ENCODE peak calls at places on chromosomes 11 and 22, in ten cellular contexts. V is testis, N is Calu3, B is fibroblast of pulmonary artery, O is Caco-2, H is RWPE2, I is mammary epithelial cell, R is HFFc6, E is WTC11, X is endothelial cell. D is an unnamed sample.

GRCh38 chr11:62472063-62472884 is 53.4 kb downstream of the SCGB1A1 start:
- DNase-seq in V (no peak), N (peak; percentile 16), B (peak; percentile 35), O (peak; percentile 84), H (no peak), I (peak; percentile 51), R (peak; percentile 26), E (no peak), X (no peak), D (no peak)

GRCh38 chr11:93513763-93514162 is 29.4 kb downstream of the SMCO4 start:
- DNase-seq in V (no peak), N (no peak), B (no peak), O (no peak), H (no peak), I (no peak), R (no peak), E (no peak), X (no peak), D (no peak)

GRCh38 chr11:108601150-108601549 is 7.6 kb upstream of the EXPH5 start:
- DNase-seq in V (no peak), N (no peak), B (no peak), O (no peak), H (no peak), I (peak; percentile 35), R (peak; percentile 44), E (no peak), X (no peak), D (no peak)

GRCh38 chr11:119417726-119418540 is 5.0 kb downstream of the THY1 start:
- DNase-seq in V (no peak), N (no peak), B (peak; percentile 70), O (no peak), H (no peak), I (peak; percentile 81), R (peak; percentile 95), E (no peak), X (peak; percentile 39), D (no peak)

GRCh38 chr11:17544181-17544622 is at the start of gene USH1C:
- DNase-seq in V (peak; percentile 49), N (peak; percentile 87), B (no peak), O (peak; percentile 83), H (peak; percentile 45), I (no peak), R (no peak), E (peak; percentile 79), X (peak; percentile 50), D (peak; percentile 35)

GRCh38 chr11:82906236-82906635 is 4.7 kb downstream of the DDIAS start:
- DNase-seq in V (no peak), N (no peak), B (peak; percentile 54), O (no peak), H (no peak), I (peak; percentile 6), R (peak; percentile 19), E (no peak), X (no peak), D (no peak)

GRCh38 chr11:120224872-120225371 is 14.1 kb downstream of the OAF start:
- DNase-seq in V (no peak), N (no peak), B (no peak), O (no peak), H (no peak), I (no peak), R (no peak), E (no peak), X (no peak), D (no peak)

GRCh38 chr11:581752-582151 is 5.5 kb downstream of the PHRF1 start:
- DNase-seq in V (no peak), N (no peak), B (no peak), O (no peak), H (no peak), I (no peak), R (no peak), E (no peak), X (no peak), D (no peak)

GRCh38 chr11:12800032-12800671 is 125.9 kb downstream of the TEAD1 start:
- DNase-seq in V (no peak), N (peak; percentile 65), B (peak; percentile 56), O (peak; percentile 77), H (no peak), I (peak; percentile 87), R (peak; percentile 81), E (no peak), X (no peak), D (no peak)

GRCh38 chr11:250740-251299 is 14.0 kb downstream of the PSMD13 start:
- DNase-seq in V (peak; percentile 77), N (peak; percentile 58), B (peak; percentile 69), O (peak; percentile 57), H (no peak), I (peak; percentile 11), R (peak; percentile 45), E (peak; percentile 89), X (peak; percentile 82), D (peak; percentile 91)

DNA sequence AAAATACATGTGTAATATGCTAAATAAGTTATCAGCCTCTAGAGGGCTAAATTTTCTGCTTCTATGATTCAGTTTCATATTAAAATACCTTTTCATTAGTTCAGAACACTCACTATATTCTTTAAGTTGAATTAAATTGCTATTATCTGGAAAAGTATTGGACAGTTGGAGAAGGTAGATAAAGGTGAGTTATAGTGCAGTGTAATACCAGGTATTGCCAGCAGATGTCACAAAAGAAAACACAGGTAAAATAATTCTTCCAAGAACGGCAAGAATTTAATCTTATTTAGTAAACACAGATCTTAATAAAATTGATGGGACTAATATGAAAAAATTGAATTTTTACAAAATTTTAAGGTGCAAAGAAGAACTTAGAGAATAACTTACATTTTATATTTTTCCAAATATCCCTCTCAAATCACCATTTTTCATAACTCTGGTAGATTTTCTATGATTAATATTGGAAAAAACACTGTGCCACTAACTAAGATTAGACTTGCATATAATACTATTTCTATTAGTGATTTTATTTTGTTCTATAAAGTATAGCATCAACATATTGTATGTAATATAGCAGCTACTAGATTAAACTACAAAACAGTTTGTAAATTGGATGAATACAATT is 1.7 kb upstream of the LRRC4C start:
- DNase-seq in V (no peak), N (no peak), B (peak; percentile 25), O (no peak), H (no peak), I (peak; percentile 9), R (no peak), E (no peak), X (no peak), D (no peak)
- TF ChIP-seq CTCF in V (peak; percentile 27), N (peak; percentile 63), B (peak; percentile 68), O (peak; percentile 62), H (peak; percentile 83), I (peak; percentile 71), R (peak; percentile 86), E (peak; percentile 69), X (peak; percentile 93), D (peak; percentile 75)

DNA sequence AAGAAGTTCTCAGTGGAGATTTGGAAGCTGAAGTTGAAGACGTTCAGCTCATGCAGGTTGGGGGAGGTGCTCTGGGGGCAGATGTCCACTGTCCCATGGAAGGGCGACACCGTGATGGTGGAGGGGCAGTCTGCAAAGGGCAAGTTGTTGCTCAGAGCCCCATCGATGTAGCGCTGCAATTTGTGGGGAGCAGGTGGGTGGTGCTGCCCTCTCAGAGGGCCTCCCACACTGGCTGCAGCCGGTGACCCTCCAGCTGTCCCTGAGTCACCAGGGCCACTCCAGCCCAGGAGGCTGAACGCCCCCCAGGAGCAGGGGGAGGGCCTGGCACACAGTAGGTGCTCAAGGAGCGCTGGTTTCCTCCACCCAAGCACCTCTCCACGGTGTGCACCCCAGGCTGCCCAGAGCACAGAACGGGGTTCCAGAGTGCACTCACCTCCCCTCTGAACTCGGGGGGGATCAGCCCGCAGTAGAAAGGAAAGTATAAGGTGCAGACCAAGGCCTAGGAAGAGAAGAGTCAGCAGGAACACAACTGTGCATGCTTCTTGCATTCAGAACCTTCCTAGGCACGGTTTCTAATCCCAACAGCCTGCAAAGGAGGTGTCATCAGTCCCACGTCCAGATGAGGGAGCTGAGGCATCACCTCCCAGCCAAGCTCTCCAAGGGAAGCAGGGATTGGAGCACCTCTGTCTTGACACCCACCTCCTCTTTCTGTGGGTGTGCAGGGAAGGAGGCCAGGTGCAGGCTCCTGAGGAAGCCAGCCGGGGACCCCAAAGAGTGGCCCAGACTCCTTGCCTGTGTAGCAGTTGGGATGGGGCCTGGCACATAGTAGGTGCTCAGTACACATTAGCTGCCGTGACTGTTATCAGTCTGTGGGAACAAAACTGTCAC is 2.2 kb downstream of the PNPLA5 start:
- DNase-seq in V (no peak), N (no peak), B (peak; percentile 28), O (peak; percentile 29), H (no peak), I (peak; percentile 21), R (peak; percentile 43), E (no peak), X (no peak), D (no peak)
- TF ChIP-seq CTCF in V (no peak), N (no peak), B (no peak), O (no peak), H (peak; percentile 24), I (peak; percentile 73), R (peak; percentile 52), E (no peak), X (no peak), D (no peak)

DNA sequence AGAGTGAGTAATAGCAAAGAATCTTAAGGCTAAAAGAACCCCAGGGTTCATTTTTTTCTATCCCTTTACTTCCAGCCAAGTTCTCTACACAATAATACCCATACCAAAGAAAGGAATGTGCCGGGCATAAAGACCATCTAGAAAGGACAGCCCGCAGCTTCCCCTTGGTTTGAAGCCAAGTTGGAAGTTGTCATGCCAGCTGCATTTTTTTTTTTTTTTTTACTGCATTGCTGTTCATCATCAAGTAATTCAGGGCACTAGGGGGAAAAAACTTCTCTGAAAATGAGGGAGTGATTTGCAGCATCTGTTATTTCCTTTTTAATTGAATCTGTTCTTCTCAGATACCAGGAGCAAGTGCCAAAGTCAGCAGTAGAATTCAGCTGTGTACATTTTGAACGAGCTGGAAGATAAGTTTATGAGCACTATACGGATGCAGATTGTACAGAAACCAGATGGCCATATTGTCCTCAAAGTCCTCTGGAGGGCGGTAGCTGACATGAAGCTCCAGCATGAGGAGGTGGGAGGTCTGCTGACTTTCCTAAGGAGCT is 56.4 kb downstream of the UBASH3B start:
- DNase-seq in V (no peak), N (no peak), B (peak; percentile 57), O (no peak), H (no peak), I (peak; percentile 53), R (peak; percentile 46), E (no peak), X (no peak), D (no peak)
- TF ChIP-seq CTCF in V (no peak), N (no peak), B (peak; percentile 36), O (no peak), H (no peak), I (no peak), R (peak; percentile 30), E (no peak), X (no peak), D (no peak)

DNA sequence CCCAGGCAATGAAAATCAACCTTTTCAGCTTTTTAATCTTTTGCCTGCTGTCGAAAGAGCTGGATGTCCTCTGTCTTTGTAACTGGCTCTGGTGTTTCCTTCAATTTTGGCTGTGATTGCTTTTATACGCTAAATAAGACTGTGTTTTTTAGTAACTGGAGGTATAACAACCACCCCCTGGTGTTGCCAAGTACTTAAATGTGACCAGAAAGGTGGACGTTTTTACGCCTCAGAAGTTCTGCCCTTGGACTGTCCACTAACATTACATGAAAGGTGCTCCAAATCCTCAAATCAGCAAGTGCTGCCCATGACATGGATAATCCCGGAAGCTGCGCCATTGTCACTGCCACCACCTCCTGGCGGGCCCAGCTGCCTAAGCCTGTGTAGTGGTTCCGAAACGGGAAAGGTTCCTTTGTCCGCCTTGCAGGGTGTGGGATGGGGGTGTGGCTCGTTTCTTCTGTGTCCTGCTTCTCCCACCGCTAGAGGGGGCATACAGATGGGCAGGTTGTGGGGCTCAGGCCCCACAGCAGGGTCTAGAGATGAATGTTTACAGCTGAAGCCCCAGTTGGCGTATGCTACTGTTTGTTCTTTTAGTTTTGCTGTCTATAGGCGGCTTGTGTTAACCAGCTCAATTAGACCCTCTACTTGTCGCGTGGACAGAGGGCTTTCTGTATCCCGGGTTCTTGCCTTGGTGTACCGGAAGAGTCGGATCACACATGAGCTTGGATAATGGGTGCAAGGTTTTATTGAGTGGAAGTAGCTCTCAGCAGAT is 82.2 kb upstream of the SEPTIN5 start:
- DNase-seq in V (peak; percentile 45), N (peak; percentile 64), B (peak; percentile 51), O (peak; percentile 55), H (no peak), I (no peak), R (peak; percentile 11), E (peak; percentile 72), X (peak; percentile 63), D (peak; percentile 49)
- TF ChIP-seq CTCF in V (no peak), N (peak; percentile 71), B (peak; percentile 66), O (peak; percentile 59), H (peak; percentile 67), I (peak; percentile 53), R (peak; percentile 78), E (peak; percentile 38), X (peak; percentile 53), D (no peak)